ENCODE peak calls at places on chromosomes 3 and 15, in four cellular contexts. Y is aorta, O is BE2C, A is LNCaP clone FGC. V is an unnamed sample.

GRCh38 chr3:56955551-56956131 is 104.8 kb upstream of the SPATA12 start:
- DNase-seq in A (no peak), Y (no peak), O (no peak), V (no peak)

GRCh38 chr3:117721866-117722265 is 1012.3 kb downstream of the TUSC7 start:
- DNase-seq in A (no peak), Y (no peak), O (no peak), V (no peak)

GRCh38 chr3:61663728-61664492 is 102.5 kb downstream of the PTPRG start:
- DNase-seq in Y (no peak), O (no peak), A (no peak), V (peak)

GRCh38 chr3:27680517-27681246 is 41.4 kb downstream of the EOMES start:
- DNase-seq in Y (no peak), A (no peak), O (no peak), V (no peak)

GRCh38 chr3:44939581-44940036 is 36.4 kb downstream of the ZDHHC3 start:
- DNase-seq in Y (no peak), O (no peak), A (no peak), V (peak)

GRCh38 chr3:184305577-184305976 is 6.5 kb downstream of the PSMD2 start:
- DNase-seq in Y (no peak), O (no peak), A (no peak), V (no peak)

GRCh38 chr3:14780927-14781507 is 37.7 kb upstream of the FGD5 start:
- DNase-seq in O (peak), A (peak), Y (peak), V (peak)

GRCh38 chr3:189563841-189564563 is 67.2 kb upstream of the TP63 start:
- DNase-seq in A (no peak), Y (no peak), O (no peak), V (peak)

GRCh38 chr3:64686446-64686908 is 1.3 kb downstream of the ADAMTS9 start:
- DNase-seq in Y (no peak), O (no peak), A (no peak), V (no peak)

GRCh38 chr15:96181873-96182301 is 148.6 kb upstream of the NR2F2 start:
- DNase-seq in O (no peak), Y (peak), A (no peak), V (peak)

GRCh38 chr3:133408961-133409360 is 9.1 kb downstream of the BFSP2 start:
- DNase-seq in O (no peak), Y (no peak), A (no peak), V (peak)

GRCh38 chr3:62462097-62462789 is 88.9 kb upstream of the FEZF2 start:
- DNase-seq in O (no peak), A (no peak), Y (no peak), V (no peak)

GRCh38 chr3:52518723-52519444 is 14.8 kb downstream of the NT5DC2 start:
- DNase-seq in O (peak), A (no peak), Y (no peak), V (no peak)

GRCh38 chr3:52520141-52520667 is 13.5 kb downstream of the NT5DC2 start:
- DNase-seq in Y (no peak), O (no peak), A (no peak), V (no peak)

GRCh38 chr3:52516509-52517195 is 17.0 kb downstream of the NT5DC2 start:
- DNase-seq in O (no peak), A (no peak), Y (no peak), V (no peak)

GRCh38 chr3:52519445-52520140 is 14.1 kb downstream of the NT5DC2 start:
- DNase-seq in O (no peak), A (no peak), Y (no peak), V (no peak)

GRCh38 chr3:52517796-52518722 is 15.6 kb downstream of the NT5DC2 start:
- DNase-seq in Y (no peak), O (no peak), A (no peak), V (no peak)
- H3K4me3 ChIP-seq in Y (no peak), O (peak), A (no peak), V (no peak)

GRCh38 chr3:122416966-122417365 is 1.1 kb upstream of the WDR5B start:
- DNase-seq in O (peak), Y (no peak), A (no peak), V (no peak)
- H3K4me3 ChIP-seq in O (peak), Y (peak), A (peak), V (peak)

GRCh38 chr3:141487419-141488345 is 855 bp downstream of the RASA2 start:
- DNase-seq in Y (peak), O (peak), A (peak), V (peak)

GRCh38 chr3:141486416-141486734 is 452 bp upstream of the RASA2 start:
- DNase-seq in Y (no peak), O (no peak), A (no peak), V (no peak)

GRCh38 chr3:141484701-141485287 is 2.0 kb upstream of the RASA2 start:
- DNase-seq in O (no peak), Y (no peak), A (no peak), V (no peak)

GRCh38 chr3:141486735-141487418 is at the start of gene RASA2:
- DNase-seq in Y (peak), O (peak), A (no peak), V (peak)

DNA sequence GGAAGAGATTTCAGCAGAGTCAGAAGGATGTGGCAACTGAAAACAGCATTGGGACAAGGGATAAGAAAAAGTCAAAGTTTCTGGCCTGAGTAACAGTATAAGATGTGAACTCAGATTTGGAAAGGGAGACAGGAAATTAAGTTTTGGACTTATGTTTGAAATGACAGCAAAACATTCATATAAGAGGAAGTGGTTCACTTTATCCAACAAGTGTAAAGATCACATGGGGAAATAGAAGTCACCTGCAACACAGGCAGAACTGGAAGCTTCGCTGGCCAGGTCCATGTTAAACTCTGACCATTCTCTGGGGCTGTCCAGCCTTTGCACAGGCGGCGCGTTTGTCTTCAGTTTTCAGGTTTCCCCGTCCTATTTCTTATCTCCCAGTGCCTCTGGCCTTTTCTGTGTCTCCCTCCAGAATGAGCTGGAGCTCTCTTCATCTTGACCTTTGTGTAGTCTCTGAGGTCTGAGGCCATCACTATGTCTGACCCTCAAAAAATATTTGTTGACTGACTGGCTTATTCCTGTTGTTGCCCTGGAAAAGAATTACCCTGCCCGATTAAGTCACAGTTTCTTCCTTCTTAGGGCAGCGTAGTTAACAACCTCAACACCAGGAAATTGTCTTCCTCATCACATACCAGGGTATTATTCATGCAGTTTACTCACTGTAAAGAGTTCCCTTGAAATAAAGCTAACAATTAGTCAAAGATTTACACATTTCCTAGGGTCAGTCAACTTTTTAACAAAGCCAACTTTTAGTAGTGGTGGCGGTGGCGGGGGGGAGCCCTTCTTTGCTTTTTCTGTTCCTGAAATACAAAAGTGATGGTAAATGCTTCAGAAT is 1.0 kb upstream of the RASA2 start:
- DNase-seq in O (no peak), A (no peak), Y (no peak), V (peak)
- H3K4me3 ChIP-seq in O (peak), A (no peak), Y (no peak), V (peak)

DNA sequence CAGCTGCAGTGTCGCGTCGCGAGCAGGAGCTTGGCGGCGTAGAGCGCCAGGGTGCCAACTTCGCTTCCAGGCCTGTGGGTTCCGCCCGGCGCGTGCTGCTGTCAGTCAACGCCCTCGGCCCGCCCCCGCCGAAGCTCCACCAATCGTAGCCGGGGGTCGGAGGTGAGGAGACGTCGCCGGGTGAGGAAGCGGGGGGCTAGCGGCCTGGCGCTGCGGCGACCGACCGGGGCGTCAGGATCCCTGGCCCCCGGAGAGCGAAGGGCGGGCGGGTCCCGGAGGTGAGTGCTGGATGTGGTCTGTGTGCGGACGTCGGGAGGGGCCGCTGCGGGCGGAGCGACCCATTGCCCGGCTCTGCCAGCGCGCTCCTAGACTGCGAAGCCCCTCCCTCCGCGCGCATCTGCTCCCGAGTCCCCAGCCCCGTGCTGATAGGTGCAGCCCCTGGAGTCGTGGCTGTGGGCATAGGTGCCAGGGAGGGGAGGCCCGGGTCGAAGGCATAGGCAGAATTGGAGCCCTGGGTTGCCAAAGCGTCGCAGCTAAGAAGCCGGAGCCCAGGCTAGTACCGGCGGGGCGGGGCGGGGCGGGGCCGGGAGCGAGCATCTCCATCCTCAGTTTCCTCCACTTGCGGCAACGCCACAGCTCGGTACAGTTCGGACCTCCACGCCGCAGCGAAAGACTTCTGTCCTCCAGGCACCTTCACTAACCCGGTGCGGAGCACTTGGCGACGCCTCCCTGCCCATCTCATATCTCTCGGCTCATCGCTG is at the start of gene NXPE3:
- DNase-seq in O (peak), A (peak), Y (peak), V (peak)
- H3K4me3 ChIP-seq in O (peak), A (peak), Y (peak), V (peak)

DNA sequence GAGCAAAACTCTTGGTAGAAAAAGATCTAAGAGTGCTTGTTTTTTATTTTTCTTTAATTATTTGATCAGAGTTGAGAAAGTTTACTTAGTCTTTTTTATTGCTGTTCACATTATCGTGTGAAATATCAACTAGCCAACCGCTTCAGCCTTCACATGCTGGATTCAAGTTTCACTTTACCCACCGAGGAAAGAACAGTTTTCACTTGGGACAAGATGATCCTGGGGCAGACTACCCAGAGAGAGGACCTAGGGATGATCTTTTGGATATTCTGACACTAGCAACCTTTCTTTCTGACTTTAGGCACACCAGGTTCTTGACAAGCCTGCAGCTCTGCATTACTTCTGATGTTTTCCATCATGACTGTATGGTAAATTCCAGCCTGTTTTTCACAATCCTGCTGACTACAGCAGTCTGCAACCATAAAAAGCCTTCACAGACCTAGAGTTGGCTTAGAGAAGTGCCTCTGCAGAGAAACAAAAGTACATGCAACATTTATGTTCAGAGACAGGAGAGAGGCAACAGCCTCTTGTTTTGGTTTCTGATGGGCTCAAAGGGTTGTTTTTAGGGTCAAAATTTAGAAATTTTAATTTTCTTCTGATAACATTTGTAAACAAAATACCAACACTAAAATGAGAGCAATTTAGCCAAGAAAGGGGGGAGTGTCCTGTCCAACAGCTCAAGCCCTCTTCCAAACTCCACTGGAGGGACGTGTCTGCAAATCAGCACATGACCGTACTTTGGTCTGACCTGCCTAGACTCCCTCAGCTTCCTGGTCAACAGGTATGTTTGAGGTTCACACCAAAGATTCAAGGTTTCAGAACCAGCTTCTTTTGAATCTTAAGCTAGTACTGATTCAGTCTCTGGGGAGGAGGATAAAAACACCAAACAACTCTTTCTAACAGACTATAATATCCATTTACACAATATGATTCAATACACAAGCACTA is 861 bp downstream of the ABI3BP start:
- DNase-seq in O (no peak), A (peak), Y (no peak), V (no peak)
- H3K4me3 ChIP-seq in O (no peak), A (peak), Y (peak), V (peak)

GRCh38 chr3:149647812-149648211 is 10.0 kb downstream of the WWTR1 start:
- DNase-seq in Y (no peak), A (no peak), O (no peak), V (no peak)
- H3K4me3 ChIP-seq in Y (peak), A (no peak), O (no peak), V (no peak)